ENCODE peak calls at places on chromosomes 7 and 10, in four cellular contexts. R is NCI-H69; X is stromal cell of bone marrow; A is activated CD4-positive, CD25-positive, alpha-beta regulatory T cell. F is an unnamed sample.

GRCh38 chr7:40815512-40815911 is 680.7 kb downstream of the SUGCT start:
- DNase-seq in R (no peak), X (peak), A (no peak), F (peak)

GRCh38 chr10:121413951-121414350 is 184.3 kb downstream of the FGFR2 start:
- DNase-seq in R (no peak), X (no peak), A (no peak), F (no peak)

GRCh38 chr10:84590794-84591193 is 262.4 kb downstream of the CCSER2 start:
- DNase-seq in R (no peak), X (no peak), A (no peak), F (no peak)

GRCh38 chr10:121862624-121863023 is 65.2 kb downstream of the ATE1 start:
- DNase-seq in R (no peak), X (no peak), A (no peak), F (no peak)

GRCh38 chr7:39746162-39746782 is 122.9 kb downstream of the RALA start:
- DNase-seq in R (peak), X (peak), A (peak), F (no peak)

GRCh38 chr10:100570518-100570865 is 34.7 kb downstream of the HIF1AN start:
- DNase-seq in R (no peak), X (no peak), A (no peak), F (no peak)

GRCh38 chr10:47020491-47020890 is 109.3 kb downstream of the PTPN20 start:
- DNase-seq in R (no peak), X (peak), A (no peak), F (no peak)

GRCh38 chr10:113397031-113397430 is 155.8 kb upstream of the HABP2 start:
- DNase-seq in R (no peak), X (no peak), A (no peak), F (no peak)

GRCh38 chr7:9719303-9719702 is 1254.4 kb upstream of the PHF14 start:
- DNase-seq in R (no peak), X (no peak), A (no peak), F (no peak)

F was measured in AG09309.